ENCODE peak calls at places on chromosome 1, in eight cellular contexts. X, M, H, J, O, E, D and P are unnamed samples.

GRCh38 chr1:41217441-41217840 is 24.7 kb downstream of the SCMH1 start:
- DNase-seq in X (no peak), M (no peak), H (no peak), J (no peak), O (no peak), E (no peak), D (no peak), P (no peak)

GRCh38 chr1:33960496-33960895 is 96.6 kb downstream of the HMGB4 start:
- DNase-seq in X (no peak), M (no peak), H (no peak), J (no peak), O (no peak), E (no peak), D (no peak), P (no peak)

GRCh38 chr1:201764166-201764565 is 64.8 kb upstream of the IPO9 start:
- DNase-seq in X (no peak), M (no peak), H (no peak), J (no peak), O (no peak), E (no peak), D (no peak), P (no peak)

GRCh38 chr1:42935313-42935624 is 23.4 kb downstream of the SLC2A1 start:
- DNase-seq in X (no peak), M (no peak), H (no peak), J (no peak), O (no peak), E (no peak), D (no peak), P (no peak)

GRCh38 chr1:44030606-44031050 is 634 bp downstream of the SLC6A9 start:
- DNase-seq in X (peak; percentile 60), M (peak; percentile 28), H (peak; percentile 64), J (peak; percentile 41), O (no peak), E (no peak), D (peak; percentile 24), P (peak; percentile 44)

GRCh38 chr1:38923607-38924006 is 18.0 kb downstream of the RHBDL2 start:
- DNase-seq in X (no peak), M (no peak), H (no peak), J (peak; percentile 5), O (peak; percentile 33), E (no peak), D (no peak), P (no peak)

GRCh38 chr1:154767315-154768240 is 102.5 kb downstream of the KCNN3 start:
- DNase-seq in X (no peak), M (peak; percentile 42), H (no peak), J (peak; percentile 92), O (no peak), E (no peak), D (no peak), P (no peak)

GRCh38 chr1:115717541-115717940 is 51.0 kb downstream of the CASQ2 start:
- DNase-seq in X (peak; percentile 37), M (peak; percentile 6), H (no peak), J (no peak), O (peak; percentile 53), E (no peak), D (peak; percentile 7), P (peak; percentile 60)

GRCh38 chr1:229980009-229980408 is 87.0 kb upstream of the GALNT2 start:
- DNase-seq in X (no peak), M (peak; percentile 4), H (no peak), J (no peak), O (peak; percentile 85), E (no peak), D (no peak), P (no peak)

GRCh38 chr1:12368646-12369045 is 138.8 kb downstream of the VPS13D start:
- DNase-seq in X (no peak), M (no peak), H (no peak), J (no peak), O (peak; percentile 7), E (no peak), D (no peak), P (no peak)

GRCh38 chr1:147567594-147568381 is 26.5 kb downstream of the BCL9 start:
- DNase-seq in X (no peak), M (no peak), H (peak; percentile 44), J (no peak), O (no peak), E (no peak), D (no peak), P (peak; percentile 78)

GRCh38 chr1:224432672-224433040 is 1.9 kb downstream of the WDR26 start:
- DNase-seq in X (no peak), M (peak; percentile 15), H (no peak), J (no peak), O (no peak), E (no peak), D (peak; percentile 10), P (no peak)

GRCh38 chr1:222416001-222416791 is 131.7 kb downstream of the HHIPL2 start:
- DNase-seq in X (no peak), M (no peak), H (no peak), J (peak; percentile 3), O (no peak), E (no peak), D (no peak), P (no peak)

GRCh38 chr1:65422241-65423203 is 2.1 kb downstream of the LEPR start:
- DNase-seq in X (no peak), M (peak; percentile 78), H (no peak), J (no peak), O (peak; percentile 31), E (no peak), D (peak; percentile 40), P (no peak)

GRCh38 chr1:53962395-53962794 is 16.2 kb downstream of the LRRC42 start:
- DNase-seq in X (no peak), M (no peak), H (no peak), J (no peak), O (no peak), E (no peak), D (no peak), P (no peak)

GRCh38 chr1:43044572-43045361 is 86.1 kb upstream of the SLC2A1 start:
- DNase-seq in X (no peak), M (no peak), H (no peak), J (no peak), O (no peak), E (no peak), D (no peak), P (no peak)

GRCh38 chr1:20302093-20302471 is 11.4 kb downstream of the VWA5B1 start:
- DNase-seq in X (no peak), M (no peak), H (no peak), J (no peak), O (peak; percentile 75), E (no peak), D (no peak), P (no peak)

GRCh38 chr1:207826557-207827487 is 75.0 kb downstream of the CD46 start:
- DNase-seq in X (no peak), M (no peak), H (no peak), J (no peak), O (peak; percentile 64), E (no peak), D (peak; percentile 62), P (no peak)

GRCh38 chr1:83516369-83516768 is 482.6 kb downstream of the TTLL7 start:
- DNase-seq in X (no peak), M (peak; percentile 83), H (no peak), J (no peak), O (no peak), E (no peak), D (peak; percentile 86), P (no peak)

GRCh38 chr1:201515895-201516294 is 9.0 kb upstream of the CSRP1 start:
- DNase-seq in X (no peak), M (no peak), H (no peak), J (peak; percentile 79), O (no peak), E (no peak), D (no peak), P (no peak)